ENCODE peak calls at places on chromosomes 13 and 19, in nine cellular contexts. One of them, this sample, is unnamed.

GRCh38 chr19:36041831-36042230 is 9.2 kb upstream of the CLIP3 start:
- DNase-seq in AG09319: peak
- DNase-seq in GM06990: no peak
- DNase-seq in stomach: no peak
- DNase-seq in adrenal gland: no peak
- DNase-seq in mammary epithelial cell: peak
- DNase-seq in prostate gland: no peak
- DNase-seq in endodermal cell: no peak
- DNase-seq in endothelial cell: no peak
- DNase-seq in this sample: no peak

GRCh38 chr19:11208526-11209471 is 11.5 kb upstream of the KANK2 start:
- DNase-seq in mammary epithelial cell: no peak
- DNase-seq in adrenal gland: no peak
- DNase-seq in AG09319: no peak
- DNase-seq in endothelial cell: no peak
- DNase-seq in endodermal cell: no peak
- DNase-seq in prostate gland: no peak
- DNase-seq in stomach: no peak
- DNase-seq in GM06990: no peak
- DNase-seq in this sample: no peak

GRCh38 chr13:98478134-98479129 is 98.5 kb downstream of the STK24 start:
- DNase-seq in GM06990: peak
- DNase-seq in endodermal cell: peak
- DNase-seq in adrenal gland: no peak
- DNase-seq in stomach: no peak
- DNase-seq in prostate gland: no peak
- DNase-seq in mammary epithelial cell: peak
- DNase-seq in AG09319: no peak
- DNase-seq in endothelial cell: peak
- DNase-seq in this sample: peak

GRCh38 chr19:55179570-55180484 is at the start of gene SYT5:
- DNase-seq in adrenal gland: peak
- DNase-seq in prostate gland: no peak
- DNase-seq in endothelial cell: peak
- DNase-seq in mammary epithelial cell: peak
- DNase-seq in stomach: peak
- DNase-seq in endodermal cell: peak
- DNase-seq in AG09319: no peak
- DNase-seq in GM06990: peak
- DNase-seq in this sample: peak

GRCh38 chr13:59356607-59357006 is 807.1 kb downstream of the DIAPH3 start:
- DNase-seq in AG09319: no peak
- DNase-seq in adrenal gland: peak
- DNase-seq in endothelial cell: no peak
- DNase-seq in mammary epithelial cell: no peak
- DNase-seq in stomach: no peak
- DNase-seq in GM06990: no peak
- DNase-seq in endodermal cell: no peak
- DNase-seq in prostate gland: no peak
- DNase-seq in this sample: no peak

GRCh38 chr13:93151277-93151676 is 75.3 kb upstream of the GPC6 start:
- DNase-seq in endothelial cell: no peak
- DNase-seq in AG09319: peak
- DNase-seq in mammary epithelial cell: peak
- DNase-seq in GM06990: no peak
- DNase-seq in adrenal gland: no peak
- DNase-seq in stomach: no peak
- DNase-seq in endodermal cell: no peak
- DNase-seq in prostate gland: no peak
- DNase-seq in this sample: no peak

GRCh38 chr13:30255696-30256095 is 51.7 kb downstream of the KATNAL1 start:
- DNase-seq in adrenal gland: no peak
- DNase-seq in GM06990: no peak
- DNase-seq in prostate gland: no peak
- DNase-seq in AG09319: no peak
- DNase-seq in stomach: no peak
- DNase-seq in endothelial cell: no peak
- DNase-seq in mammary epithelial cell: no peak
- DNase-seq in endodermal cell: no peak
- DNase-seq in this sample: no peak

GRCh38 chr13:82675024-82675423 is 1207.2 kb downstream of the SLITRK1 start:
- DNase-seq in mammary epithelial cell: no peak
- DNase-seq in prostate gland: no peak
- DNase-seq in endothelial cell: no peak
- DNase-seq in adrenal gland: no peak
- DNase-seq in endodermal cell: no peak
- DNase-seq in GM06990: no peak
- DNase-seq in stomach: no peak
- DNase-seq in AG09319: no peak
- DNase-seq in this sample: no peak

GRCh38 chr13:25633108-25633507 is 261.3 kb downstream of the ATP8A2 start:
- DNase-seq in prostate gland: no peak
- DNase-seq in adrenal gland: no peak
- DNase-seq in stomach: no peak
- DNase-seq in AG09319: no peak
- DNase-seq in endothelial cell: no peak
- DNase-seq in endodermal cell: no peak
- DNase-seq in mammary epithelial cell: no peak
- DNase-seq in GM06990: no peak
- DNase-seq in this sample: no peak

GRCh38 chr19:6239871-6240676 is 39.7 kb downstream of the MLLT1 start:
- DNase-seq in AG09319: no peak
- DNase-seq in mammary epithelial cell: no peak
- DNase-seq in stomach: no peak
- DNase-seq in prostate gland: no peak
- DNase-seq in adrenal gland: no peak
- DNase-seq in endothelial cell: no peak
- DNase-seq in endodermal cell: no peak
- DNase-seq in GM06990: no peak
- DNase-seq in this sample: no peak

GRCh38 chr19:1128111-1128510 is 24.3 kb downstream of the GPX4 start:
- DNase-seq in endodermal cell: no peak
- DNase-seq in GM06990: no peak
- DNase-seq in AG09319: no peak
- DNase-seq in prostate gland: no peak
- DNase-seq in adrenal gland: no peak
- DNase-seq in mammary epithelial cell: no peak
- DNase-seq in stomach: no peak
- DNase-seq in endothelial cell: no peak
- DNase-seq in this sample: no peak

GRCh38 chr13:106291006-106291405 is 244.5 kb downstream of the EFNB2 start:
- DNase-seq in endothelial cell: no peak
- DNase-seq in mammary epithelial cell: peak
- DNase-seq in AG09319: no peak
- DNase-seq in adrenal gland: no peak
- DNase-seq in endodermal cell: no peak
- DNase-seq in GM06990: no peak
- DNase-seq in stomach: no peak
- DNase-seq in prostate gland: no peak
- DNase-seq in this sample: no peak

GRCh38 chr13:32261567-32261966 is 53.6 kb downstream of the ZAR1L start:
- DNase-seq in endothelial cell: no peak
- DNase-seq in stomach: peak
- DNase-seq in prostate gland: peak
- DNase-seq in adrenal gland: peak
- DNase-seq in AG09319: no peak
- DNase-seq in mammary epithelial cell: peak
- DNase-seq in endodermal cell: no peak
- DNase-seq in GM06990: no peak
- DNase-seq in this sample: no peak

GRCh38 chr13:86765462-86765861 is 905.7 kb upstream of the SLITRK5 start:
- DNase-seq in AG09319: no peak
- DNase-seq in adrenal gland: no peak
- DNase-seq in endothelial cell: no peak
- DNase-seq in mammary epithelial cell: no peak
- DNase-seq in stomach: no peak
- DNase-seq in endodermal cell: no peak
- DNase-seq in prostate gland: no peak
- DNase-seq in GM06990: no peak
- DNase-seq in this sample: no peak

GRCh38 chr19:20038358-20039202 is 725 bp downstream of the ZNF682 start:
- DNase-seq in endothelial cell: no peak
- DNase-seq in stomach: no peak
- DNase-seq in prostate gland: no peak
- DNase-seq in endodermal cell: no peak
- DNase-seq in AG09319: no peak
- DNase-seq in mammary epithelial cell: no peak
- DNase-seq in GM06990: no peak
- DNase-seq in adrenal gland: no peak
- DNase-seq in this sample: no peak

GRCh38 chr13:89383891-89384290 is 1712.7 kb downstream of the SLITRK5 start:
- DNase-seq in endothelial cell: no peak
- DNase-seq in AG09319: no peak
- DNase-seq in GM06990: no peak
- DNase-seq in mammary epithelial cell: no peak
- DNase-seq in adrenal gland: no peak
- DNase-seq in stomach: no peak
- DNase-seq in endodermal cell: no peak
- DNase-seq in prostate gland: no peak
- DNase-seq in this sample: no peak

GRCh38 chr19:6357995-6358394 is 3.3 kb upstream of the CLPP start:
- DNase-seq in adrenal gland: no peak
- DNase-seq in AG09319: no peak
- DNase-seq in prostate gland: peak
- DNase-seq in endodermal cell: no peak
- DNase-seq in endothelial cell: no peak
- DNase-seq in stomach: no peak
- DNase-seq in mammary epithelial cell: peak
- DNase-seq in GM06990: no peak
- DNase-seq in this sample: no peak

GRCh38 chr13:38705351-38705750 is 18.5 kb downstream of the FREM2 start:
- DNase-seq in stomach: no peak
- DNase-seq in mammary epithelial cell: no peak
- DNase-seq in GM06990: no peak
- DNase-seq in endothelial cell: no peak
- DNase-seq in endodermal cell: no peak
- DNase-seq in AG09319: no peak
- DNase-seq in prostate gland: no peak
- DNase-seq in adrenal gland: no peak
- DNase-seq in this sample: no peak

GRCh38 chr19:35828694-35829301 is 16.2 kb upstream of the PRODH2 start:
- DNase-seq in endodermal cell: peak
- DNase-seq in stomach: peak
- DNase-seq in GM06990: no peak
- DNase-seq in mammary epithelial cell: peak
- DNase-seq in endothelial cell: peak
- DNase-seq in adrenal gland: peak
- DNase-seq in prostate gland: peak
- DNase-seq in AG09319: no peak
- DNase-seq in this sample: peak

GRCh38 chr19:13151605-13152355 is 1.6 kb downstream of the IER2 start:
- DNase-seq in AG09319: peak
- DNase-seq in adrenal gland: peak
- DNase-seq in mammary epithelial cell: peak
- DNase-seq in prostate gland: peak
- DNase-seq in endothelial cell: peak
- DNase-seq in endodermal cell: peak
- DNase-seq in stomach: peak
- DNase-seq in GM06990: peak
- DNase-seq in this sample: peak
- TF ChIP-seq CTCF in AG09319: peak
- TF ChIP-seq CTCF in adrenal gland: no peak
- TF ChIP-seq CTCF in mammary epithelial cell: peak
- TF ChIP-seq CTCF in prostate gland: no peak
- TF ChIP-seq CTCF in endothelial cell: no peak
- TF ChIP-seq CTCF in endodermal cell: peak
- TF ChIP-seq CTCF in stomach: no peak
- TF ChIP-seq CTCF in GM06990: no peak
- TF ChIP-seq CTCF in this sample: no peak

DNA sequence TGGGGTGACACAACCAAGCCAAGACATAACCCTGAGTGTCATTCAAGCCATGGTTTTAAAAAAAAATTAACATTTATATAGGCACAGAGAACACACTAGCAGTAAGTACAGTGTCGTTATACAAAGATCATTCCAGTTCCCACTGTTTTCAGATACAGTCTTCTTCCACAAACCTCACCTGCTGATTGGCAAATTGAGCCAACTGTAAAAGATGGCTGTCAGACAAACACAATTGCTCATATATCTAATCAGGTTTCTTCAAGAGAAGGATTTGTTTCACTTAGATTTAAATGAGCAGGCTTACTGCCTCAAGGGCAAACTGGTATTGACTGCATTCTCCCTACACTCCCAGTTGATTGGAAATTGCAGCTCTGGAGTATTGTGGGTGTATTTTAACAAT is 308.9 kb downstream of the RBM26 start:
- DNase-seq in mammary epithelial cell: no peak
- DNase-seq in adrenal gland: no peak
- DNase-seq in GM06990: no peak
- DNase-seq in prostate gland: no peak
- DNase-seq in stomach: no peak
- DNase-seq in AG09319: no peak
- DNase-seq in endodermal cell: no peak
- DNase-seq in endothelial cell: no peak
- DNase-seq in this sample: no peak
- TF ChIP-seq CTCF in mammary epithelial cell: no peak
- TF ChIP-seq CTCF in adrenal gland: no peak
- TF ChIP-seq CTCF in GM06990: no peak
- TF ChIP-seq CTCF in prostate gland: no peak
- TF ChIP-seq CTCF in stomach: no peak
- TF ChIP-seq CTCF in AG09319: no peak
- TF ChIP-seq CTCF in endodermal cell: no peak
- TF ChIP-seq CTCF in endothelial cell: no peak
- TF ChIP-seq CTCF in this sample: no peak

DNA sequence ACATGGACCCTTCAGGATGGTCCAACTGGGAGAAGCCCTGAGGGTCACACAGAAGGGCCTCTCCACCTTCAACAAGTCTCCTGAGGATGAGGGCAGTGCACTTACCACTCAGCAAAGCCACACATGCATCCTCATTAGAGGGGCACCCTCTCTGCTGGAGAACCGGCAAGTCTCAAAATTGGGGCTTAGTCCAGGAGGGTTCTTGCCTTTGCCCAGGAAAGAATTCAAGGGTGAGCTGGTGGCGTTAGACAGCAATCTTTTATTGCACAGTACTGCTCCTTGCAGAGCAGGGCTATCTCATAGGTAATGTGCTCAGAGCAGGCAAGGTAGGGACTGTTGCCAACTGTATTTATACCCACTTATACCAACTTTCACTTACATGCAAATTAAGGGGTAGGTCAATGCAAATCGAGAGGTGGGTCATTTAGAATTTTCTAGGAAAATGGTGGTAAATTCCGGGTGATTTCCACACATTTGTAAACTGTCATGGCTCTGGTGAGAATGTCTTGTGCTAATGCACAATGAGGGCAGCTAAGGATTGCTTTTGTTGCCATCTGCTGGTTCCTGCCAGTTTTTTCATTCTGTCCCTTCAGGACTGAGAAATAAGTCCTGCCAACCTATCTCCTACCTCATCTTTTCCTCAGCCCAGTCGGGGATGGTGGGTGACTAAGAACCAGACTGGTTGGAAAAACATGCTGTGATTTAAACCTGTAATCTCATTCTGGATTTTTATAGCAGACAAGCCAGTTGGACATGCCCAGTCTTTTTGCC is 27.8 kb upstream of the IGSF23 start:
- DNase-seq in endothelial cell: no peak
- DNase-seq in mammary epithelial cell: peak
- DNase-seq in GM06990: no peak
- DNase-seq in prostate gland: no peak
- DNase-seq in adrenal gland: no peak
- DNase-seq in endodermal cell: no peak
- DNase-seq in AG09319: no peak
- DNase-seq in stomach: no peak
- DNase-seq in this sample: no peak
- TF ChIP-seq CTCF in endothelial cell: no peak
- TF ChIP-seq CTCF in mammary epithelial cell: peak
- TF ChIP-seq CTCF in GM06990: no peak
- TF ChIP-seq CTCF in prostate gland: no peak
- TF ChIP-seq CTCF in adrenal gland: no peak
- TF ChIP-seq CTCF in endodermal cell: no peak
- TF ChIP-seq CTCF in AG09319: no peak
- TF ChIP-seq CTCF in stomach: no peak
- TF ChIP-seq CTCF in this sample: no peak

GRCh38 chr13:28819748-28820098 is 416 bp upstream of the MTUS2 start:
- DNase-seq in stomach: peak
- DNase-seq in GM06990: peak
- DNase-seq in mammary epithelial cell: no peak
- DNase-seq in endodermal cell: peak
- DNase-seq in prostate gland: no peak
- DNase-seq in adrenal gland: peak
- DNase-seq in endothelial cell: peak
- DNase-seq in AG09319: no peak
- DNase-seq in this sample: peak
- TF ChIP-seq CTCF in stomach: no peak
- TF ChIP-seq CTCF in GM06990: peak
- TF ChIP-seq CTCF in mammary epithelial cell: peak
- TF ChIP-seq CTCF in endodermal cell: peak
- TF ChIP-seq CTCF in prostate gland: no peak
- TF ChIP-seq CTCF in adrenal gland: no peak
- TF ChIP-seq CTCF in endothelial cell: no peak
- TF ChIP-seq CTCF in AG09319: peak
- TF ChIP-seq CTCF in this sample: peak